ENCODE peak calls at places on chromosomes 12 and 14, in five cellular contexts. E is naive thymus-derived CD8-positive, alpha-beta T cell; O is A549; R is HFFc6; X is Calu3. B is an unnamed sample.

GRCh38 chr12:124496584-124496983 is 70.8 kb downstream of the NCOR2 start:
- DNase-seq in E (no peak), O (peak; percentile 74), R (peak; percentile 17), X (no peak), B (no peak)

GRCh38 chr14:69694730-69695663 is 71.9 kb upstream of the SRSF5 start:
- DNase-seq in E (no peak), O (no peak), R (no peak), X (no peak), B (no peak)

GRCh38 chr12:93894391-93895095 is 217.4 kb downstream of the CRADD start:
- DNase-seq in E (no peak), O (no peak), R (no peak), X (no peak), B (no peak)

GRCh38 chr14:89720741-89721315 is 233.7 kb downstream of the EFCAB11 start:
- DNase-seq in E (peak; percentile 81), O (no peak), R (no peak), X (no peak), B (no peak)

GRCh38 chr14:51442513-51443175 is 202.6 kb downstream of the TMX1 start:
- DNase-seq in E (no peak), O (peak; percentile 33), R (peak; percentile 94), X (peak; percentile 41), B (no peak)

GRCh38 chr12:30754383-30754749 is 385 bp downstream of the CAPRIN2 start:
- DNase-seq in E (no peak), O (peak; percentile 15), R (no peak), X (no peak), B (no peak)

GRCh38 chr14:94328196-94328595 is 5.1 kb upstream of the SERPINA6 start:
- DNase-seq in E (no peak), O (no peak), R (no peak), X (no peak), B (no peak)

GRCh38 chr12:88958961-88959360 is 378.7 kb upstream of the KITLG start:
- DNase-seq in E (no peak), O (no peak), R (no peak), X (no peak), B (no peak)

GRCh38 chr12:45216297-45216982 is 545 bp downstream of the ANO6 start:
- DNase-seq in E (peak; percentile 46), O (peak; percentile 54), R (peak; percentile 19), X (peak; percentile 33), B (no peak)

GRCh38 chr12:12507121-12507520 is 55.5 kb downstream of the DUSP16 start:
- DNase-seq in E (no peak), O (no peak), R (no peak), X (no peak), B (no peak)

GRCh38 chr14:51006781-51007211 is 62.5 kb upstream of the PYGL start:
- DNase-seq in E (no peak), O (peak; percentile 21), R (peak; percentile 33), X (no peak), B (no peak)

GRCh38 chr14:51701956-51702355 is 50.2 kb downstream of the FRMD6 start:
- DNase-seq in E (no peak), O (no peak), R (no peak), X (no peak), B (no peak)

GRCh38 chr12:109625131-109625559 is 51.6 kb downstream of the MVK start:
- DNase-seq in E (no peak), O (peak; percentile 71), R (peak; percentile 42), X (no peak), B (peak; percentile 31)

GRCh38 chr12:49515266-49515665 is 23.6 kb upstream of the KCNH3 start:
- DNase-seq in E (no peak), O (peak; percentile 47), R (peak; percentile 75), X (peak; percentile 42), B (no peak)

GRCh38 chr12:122843472-122843871 is 8.2 kb downstream of the HIP1R start:
- DNase-seq in E (no peak), O (no peak), R (no peak), X (no peak), B (no peak)

GRCh38 chr12:95574799-95575452 is 23.6 kb upstream of the USP44 start:
- DNase-seq in E (no peak), O (peak; percentile 50), R (peak; percentile 49), X (peak; percentile 9), B (peak; percentile 49)

GRCh38 chr14:50813544-50813863 is 17.5 kb downstream of the NIN start:
- DNase-seq in E (no peak), O (no peak), R (no peak), X (no peak), B (no peak)

GRCh38 chr12:94140556-94140955 is 7.8 kb upstream of the PLXNC1 start:
- DNase-seq in E (peak; percentile 43), O (no peak), R (peak; percentile 2), X (no peak), B (peak; percentile 19)

GRCh38 chr14:74667758-74668157 is 45.1 kb downstream of the AREL1 start:
- DNase-seq in E (no peak), O (no peak), R (peak; percentile 83), X (no peak), B (no peak)

GRCh38 chr12:113837059-113837458 is 129.1 kb downstream of the RBM19 start:
- DNase-seq in E (no peak), O (no peak), R (peak; percentile 42), X (no peak), B (no peak)

GRCh38 chr12:50187084-50187900 is 20.1 kb upstream of the CERS5 start:
- DNase-seq in E (no peak), O (no peak), R (peak; percentile 87), X (no peak), B (no peak)

GRCh38 chr12:613996-614726 is 49.1 kb downstream of the NINJ2 start:
- DNase-seq in E (no peak), O (no peak), R (no peak), X (peak; percentile 36), B (no peak)

GRCh38 chr12:79451365-79451764 is 239.4 kb downstream of the PAWR start:
- DNase-seq in E (no peak), O (no peak), R (no peak), X (no peak), B (no peak)

GRCh38 chr12:75481774-75482173 is 1.2 kb downstream of the GLIPR1 start:
- DNase-seq in E (no peak), O (no peak), R (no peak), X (no peak), B (no peak)

GRCh38 chr12:57118711-57119271 is 7.6 kb upstream of the STAT6 start:
- DNase-seq in E (no peak), O (no peak), R (peak; percentile 67), X (no peak), B (no peak)

GRCh38 chr14:37114559-37114958 is 57.8 kb downstream of the SLC25A21 start:
- DNase-seq in E (no peak), O (no peak), R (no peak), X (no peak), B (no peak)

B was measured in HCT116.